ENCODE peak calls at places on chromosomes 11 and 22, in seven cellular contexts. One of them, this sample, is unnamed.

GRCh38 chr11:93817426-93818348 is 32.7 kb downstream of the VSTM5 start:
- DNase-seq in fibroblast of mammary gland: peak
- DNase-seq in GM12891: no peak
- DNase-seq in hepatocyte: no peak
- DNase-seq in foreskin fibroblast: no peak
- DNase-seq in T-helper 9 cell: no peak
- DNase-seq in mucosa of descending colon: no peak
- DNase-seq in this sample: no peak

GRCh38 chr11:123308077-123308476 is 113.0 kb upstream of the CLMP start:
- DNase-seq in fibroblast of mammary gland: peak
- DNase-seq in GM12891: no peak
- DNase-seq in hepatocyte: no peak
- DNase-seq in foreskin fibroblast: peak
- DNase-seq in T-helper 9 cell: no peak
- DNase-seq in mucosa of descending colon: no peak
- DNase-seq in this sample: no peak

GRCh38 chr22:41446057-41446501 is 522 bp downstream of the TOB2 start:
- DNase-seq in fibroblast of mammary gland: no peak
- DNase-seq in GM12891: no peak
- DNase-seq in hepatocyte: peak
- DNase-seq in foreskin fibroblast: peak
- DNase-seq in T-helper 9 cell: peak
- DNase-seq in mucosa of descending colon: peak
- DNase-seq in this sample: peak

GRCh38 chr22:37230673-37231405 is 13.2 kb downstream of the RAC2 start:
- DNase-seq in fibroblast of mammary gland: no peak
- DNase-seq in GM12891: peak
- DNase-seq in hepatocyte: no peak
- DNase-seq in foreskin fibroblast: peak
- DNase-seq in T-helper 9 cell: no peak
- DNase-seq in mucosa of descending colon: peak
- DNase-seq in this sample: no peak

GRCh38 chr11:94934362-94934761 is 39.0 kb downstream of the CWC15 start:
- DNase-seq in fibroblast of mammary gland: peak
- DNase-seq in GM12891: no peak
- DNase-seq in hepatocyte: peak
- DNase-seq in foreskin fibroblast: peak
- DNase-seq in T-helper 9 cell: no peak
- DNase-seq in mucosa of descending colon: no peak
- DNase-seq in this sample: no peak

GRCh38 chr22:17954200-17954859 is 70.0 kb downstream of the MICAL3 start:
- DNase-seq in fibroblast of mammary gland: no peak
- DNase-seq in GM12891: no peak
- DNase-seq in hepatocyte: no peak
- DNase-seq in foreskin fibroblast: no peak
- DNase-seq in T-helper 9 cell: no peak
- DNase-seq in mucosa of descending colon: no peak
- DNase-seq in this sample: no peak

GRCh38 chr11:1877211-1878133 is 14.2 kb downstream of the PRR33 start:
- DNase-seq in fibroblast of mammary gland: peak
- DNase-seq in GM12891: no peak
- DNase-seq in hepatocyte: peak
- DNase-seq in foreskin fibroblast: peak
- DNase-seq in T-helper 9 cell: no peak
- DNase-seq in mucosa of descending colon: peak
- DNase-seq in this sample: peak

GRCh38 chr11:92393218-92393617 is 168.6 kb downstream of the FAT3 start:
- DNase-seq in fibroblast of mammary gland: no peak
- DNase-seq in GM12891: no peak
- DNase-seq in hepatocyte: no peak
- DNase-seq in foreskin fibroblast: no peak
- DNase-seq in T-helper 9 cell: no peak
- DNase-seq in mucosa of descending colon: no peak
- DNase-seq in this sample: no peak

GRCh38 chr11:78961938-78962701 is 387.5 kb upstream of the NARS2 start:
- DNase-seq in fibroblast of mammary gland: peak
- DNase-seq in GM12891: peak
- DNase-seq in hepatocyte: peak
- DNase-seq in foreskin fibroblast: peak
- DNase-seq in T-helper 9 cell: no peak
- DNase-seq in mucosa of descending colon: no peak
- DNase-seq in this sample: no peak

GRCh38 chr11:122248939-122249338 is 132.9 kb upstream of the BLID start:
- DNase-seq in fibroblast of mammary gland: no peak
- DNase-seq in GM12891: no peak
- DNase-seq in hepatocyte: no peak
- DNase-seq in foreskin fibroblast: no peak
- DNase-seq in T-helper 9 cell: no peak
- DNase-seq in mucosa of descending colon: no peak
- DNase-seq in this sample: no peak

GRCh38 chr11:69295995-69296889 is 2.3 kb downstream of the MYEOV start:
- DNase-seq in fibroblast of mammary gland: peak
- DNase-seq in GM12891: no peak
- DNase-seq in hepatocyte: peak
- DNase-seq in foreskin fibroblast: peak
- DNase-seq in T-helper 9 cell: no peak
- DNase-seq in mucosa of descending colon: no peak
- DNase-seq in this sample: peak

GRCh38 chr11:47672283-47672730 is 29.9 kb upstream of the MTCH2 start:
- DNase-seq in fibroblast of mammary gland: peak
- DNase-seq in GM12891: no peak
- DNase-seq in hepatocyte: no peak
- DNase-seq in foreskin fibroblast: peak
- DNase-seq in T-helper 9 cell: no peak
- DNase-seq in mucosa of descending colon: no peak
- DNase-seq in this sample: no peak

GRCh38 chr22:38464992-38465672 is 2.8 kb upstream of the KDELR3 start:
- DNase-seq in fibroblast of mammary gland: no peak
- DNase-seq in GM12891: no peak
- DNase-seq in hepatocyte: no peak
- DNase-seq in foreskin fibroblast: no peak
- DNase-seq in T-helper 9 cell: no peak
- DNase-seq in mucosa of descending colon: no peak
- DNase-seq in this sample: no peak

GRCh38 chr11:69558519-69558941 is 77.1 kb downstream of the LINC01488 start:
- DNase-seq in fibroblast of mammary gland: no peak
- DNase-seq in GM12891: no peak
- DNase-seq in hepatocyte: no peak
- DNase-seq in foreskin fibroblast: no peak
- DNase-seq in T-helper 9 cell: no peak
- DNase-seq in mucosa of descending colon: no peak
- DNase-seq in this sample: no peak

GRCh38 chr11:2708757-2709281 is 9.0 kb upstream of the KCNQ1OT1 start:
- DNase-seq in fibroblast of mammary gland: peak
- DNase-seq in GM12891: no peak
- DNase-seq in hepatocyte: peak
- DNase-seq in foreskin fibroblast: peak
- DNase-seq in T-helper 9 cell: no peak
- DNase-seq in mucosa of descending colon: peak
- DNase-seq in this sample: no peak

GRCh38 chr22:39723899-39724351 is 153.4 kb downstream of the CACNA1I start:
- DNase-seq in fibroblast of mammary gland: peak
- DNase-seq in GM12891: peak
- DNase-seq in hepatocyte: peak
- DNase-seq in foreskin fibroblast: peak
- DNase-seq in T-helper 9 cell: no peak
- DNase-seq in mucosa of descending colon: peak
- DNase-seq in this sample: peak

This sample was measured in Calu3.